ENCODE peak calls at places on chromosomes 3 and 15, in four cellular contexts. T, R, V and M are unnamed samples. For H3K4me1, the result is how much of the 10 kb centered on the place peaks cover.

GRCh38 chr15:100635406-100636071 is 33.1 kb downstream of the ASB7 start:
- DNase-seq in T (no peak), R (no peak), V (no peak), M (no peak)

GRCh38 chr3:146265720-146266119 is 14.8 kb upstream of the PLSCR4 start:
- DNase-seq in T (no peak), R (no peak), V (no peak), M (no peak)

GRCh38 chr15:74543583-74543982 is 2.6 kb downstream of the ARID3B start:
- DNase-seq in T (no peak), R (no peak), V (no peak), M (no peak)

GRCh38 chr3:108223928-108224327 is 1.7 kb upstream of the IFT57 start:
- DNase-seq in T (no peak), R (no peak), V (no peak), M (no peak)

GRCh38 chr15:96362759-96363678 is 32.5 kb downstream of the NR2F2 start:
- DNase-seq in T (no peak), R (no peak), V (no peak), M (no peak)

GRCh38 chr3:116512281-116512680 is 67.0 kb upstream of the LSAMP start:
- DNase-seq in T (no peak), R (no peak), V (no peak), M (no peak)

GRCh38 chr3:187746059-187746453 is 788 bp upstream of the BCL6 start:
- DNase-seq in T (no peak), R (no peak), V (no peak), M (no peak)

GRCh38 chr15:83613146-83613635 is 40.7 kb upstream of the ADAMTSL3 start:
- DNase-seq in T (no peak), R (no peak), V (no peak), M (no peak)

GRCh38 chr3:71441217-71441924 is 142.2 kb downstream of the FOXP1 start:
- DNase-seq in T (no peak), R (no peak), V (no peak), M (no peak)

GRCh38 chr15:82064824-82065223 is 19.0 kb upstream of the MEX3B start:
- DNase-seq in T (no peak), R (no peak), V (no peak), M (no peak)

GRCh38 chr3:129827765-129828164 is 65.7 kb downstream of the TMCC1 start:
- DNase-seq in T (no peak), R (no peak), V (no peak), M (no peak)

GRCh38 chr3:170500995-170501394 is 82.3 kb downstream of the CLDN11 start:
- DNase-seq in T (no peak), R (no peak), V (no peak), M (no peak)

GRCh38 chr3:14537590-14538450 is 2.3 kb downstream of the GRIP2 start:
- DNase-seq in T (peak), R (no peak), V (peak), M (no peak)

GRCh38 chr3:14535616-14536015 is 4.5 kb downstream of the GRIP2 start:
- DNase-seq in T (no peak), R (no peak), V (no peak), M (no peak)

GRCh38 chr3:14538451-14539088 is 1.6 kb downstream of the GRIP2 start:
- DNase-seq in T (no peak), R (no peak), V (no peak), M (no peak)

GRCh38 chr3:14536055-14536815 is 3.9 kb downstream of the GRIP2 start:
- DNase-seq in T (no peak), R (no peak), V (no peak), M (no peak)

GRCh38 chr3:14536837-14537589 is 3.1 kb downstream of the GRIP2 start:
- DNase-seq in T (no peak), R (no peak), V (no peak), M (no peak)
- H3K4me1 ChIP-seq in T (under half), R (under half), V (under half), M (under half)

GRCh38 chr15:36878745-36879262 is 221.5 kb downstream of the MEIS2 start:
- DNase-seq in T (no peak), R (no peak), V (no peak), M (no peak)

GRCh38 chr15:36880913-36881290 is 219.4 kb downstream of the MEIS2 start:
- DNase-seq in T (no peak), R (no peak), V (no peak), M (no peak)

GRCh38 chr15:36882487-36883108 is 217.8 kb downstream of the MEIS2 start:
- DNase-seq in T (no peak), R (no peak), V (no peak), M (no peak)

GRCh38 chr15:36879568-36880225 is 220.7 kb downstream of the MEIS2 start:
- DNase-seq in T (no peak), R (no peak), V (no peak), M (no peak)

DNA sequence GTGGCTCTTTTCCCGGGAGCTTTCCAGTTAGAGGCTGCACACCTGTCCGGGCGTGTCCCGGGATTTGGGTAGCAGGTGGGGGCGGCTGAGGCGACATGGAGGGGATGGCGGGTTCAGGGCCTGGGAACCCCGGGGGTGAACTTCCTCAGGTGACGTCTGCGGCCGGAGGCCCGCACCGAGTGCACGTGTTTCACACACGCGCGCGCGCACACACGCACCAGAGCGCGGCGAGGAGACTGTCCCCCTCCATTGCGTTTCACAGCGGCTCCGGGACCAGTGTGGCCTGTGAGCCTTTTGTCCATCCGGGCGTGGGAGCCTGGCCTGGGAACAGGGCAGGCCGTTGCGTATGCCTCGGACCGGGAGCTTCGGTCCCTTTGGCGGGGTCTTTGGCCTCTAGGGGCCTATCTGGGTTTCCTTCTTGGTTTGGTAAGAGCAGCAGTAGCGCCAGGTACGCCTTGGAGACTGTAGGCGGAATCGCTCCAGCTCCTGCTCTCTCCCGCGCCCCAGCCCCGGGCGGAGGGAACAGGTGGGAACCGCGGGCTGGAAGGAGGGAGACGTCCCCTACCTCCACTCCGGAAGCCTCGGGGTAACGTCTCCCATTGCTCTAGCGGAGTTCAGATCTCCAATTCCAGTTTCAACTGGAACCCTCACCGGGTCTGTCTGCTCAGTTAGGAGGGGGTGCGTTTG is 220.0 kb downstream of the MEIS2 start:
- DNase-seq in T (no peak), R (no peak), V (no peak), M (no peak)
- TF ChIP-seq TCF7L2 in T (no peak), R (no peak), V (no peak), M (no peak)

GRCh38 chr3:66497982-66498671 is 2.7 kb downstream of the LRIG1 start:
- DNase-seq in T (no peak), R (no peak), V (no peak), M (no peak)
- H3K4me1 ChIP-seq in T (under half), R (under half), V (under half), M (half or more)

GRCh38 chr15:72379856-72380255 is 4.0 kb upstream of the HEXA start:
- DNase-seq in T (no peak), R (no peak), V (no peak), M (no peak)

GRCh38 chr15:72380743-72381142 is 4.9 kb upstream of the HEXA start:
- DNase-seq in T (no peak), R (no peak), V (no peak), M (no peak)

GRCh38 chr15:72369964-72370363 is 5.8 kb downstream of the HEXA start:
- DNase-seq in T (no peak), R (no peak), V (no peak), M (no peak)

GRCh38 chr15:72375846-72376581 is at the start of gene HEXA:
- DNase-seq in T (peak), R (peak), V (peak), M (peak)

GRCh38 chr15:72375501-72375845 is 341 bp downstream of the HEXA start:
- DNase-seq in T (peak), R (no peak), V (no peak), M (no peak)
- TF ChIP-seq TCF7L2 in T (no peak), R (no peak), V (no peak), M (no peak)

GRCh38 chr3:194135516-194135805 is 487 bp upstream of the HES1 start:
- DNase-seq in T (no peak), R (no peak), V (no peak), M (no peak)

GRCh38 chr3:194134757-194135515 is 1.0 kb upstream of the HES1 start:
- DNase-seq in T (peak), R (no peak), V (peak), M (peak)

GRCh38 chr3:194134231-194134756 is 1.7 kb upstream of the HES1 start:
- DNase-seq in T (no peak), R (no peak), V (no peak), M (no peak)

GRCh38 chr3:194132465-194133358 is 3.2 kb upstream of the HES1 start:
- DNase-seq in T (no peak), R (no peak), V (no peak), M (peak)

GRCh38 chr3:194133661-194134230 is 2.2 kb upstream of the HES1 start:
- DNase-seq in T (peak), R (no peak), V (no peak), M (peak)
- H3K4me1 ChIP-seq in T (under half), R (half or more), V (half or more), M (half or more)